ENCODE peak calls at places on chromosomes 3 and 15, in eight cellular contexts. H is CD8-positive, alpha-beta T cell; F is GM03348; A is spleen; C is stimulated activated CD4-positive, alpha-beta T cell treated with anti-CD3 and anti-CD28 coated beads, Interleukin-12 subunit alpha, Interleukin-12 subunit beta, amount 100 ng/mL, for 24 hours; V is astrocyte of the cerebellum; K is T-helper 2 cell; Z is pons. Y is an unnamed sample.

GRCh38 chr15:58501006-58501405 is 69.2 kb downstream of the LIPC start:
- DNase-seq in A (no peak), H (no peak), F (no peak), K (no peak), C (no peak), V (no peak), Z (no peak), Y (no peak)

GRCh38 chr15:41512512-41513281 is 930 bp downstream of the LTK start:
- DNase-seq in A (peak), V (no peak), K (no peak), H (no peak), Z (no peak), F (peak), C (no peak), Y (no peak)

GRCh38 chr3:31462050-31462569 is 70.6 kb upstream of the STT3B start:
- DNase-seq in Z (peak), F (no peak), C (no peak), V (no peak), H (peak), A (no peak), K (no peak), Y (no peak)

GRCh38 chr15:54500330-54500729 is 522.1 kb downstream of the UNC13C start:
- DNase-seq in C (no peak), A (no peak), K (no peak), F (no peak), H (no peak), V (no peak), Z (no peak), Y (no peak)

GRCh38 chr3:9347887-9348286 is 15.0 kb upstream of the THUMPD3 start:
- DNase-seq in C (no peak), K (no peak), Z (no peak), H (no peak), F (peak), V (peak), A (no peak), Y (peak)

GRCh38 chr3:196399485-196399945 is 32.7 kb downstream of the UBXN7 start:
- DNase-seq in C (no peak), K (no peak), A (no peak), V (peak), H (no peak), Z (no peak), F (peak), Y (no peak)

GRCh38 chr3:70738310-70738681 is 425.9 kb upstream of the MDFIC2 start:
- DNase-seq in K (no peak), Z (no peak), V (no peak), A (no peak), H (no peak), F (no peak), C (no peak), Y (no peak)

GRCh38 chr15:63990449-63990848 is 55.8 kb downstream of the DAPK2 start:
- DNase-seq in V (no peak), C (no peak), H (no peak), A (peak), F (no peak), Z (no peak), K (no peak), Y (no peak)

GRCh38 chr15:85557385-85557784 is 177.0 kb downstream of the AKAP13 start:
- DNase-seq in F (no peak), C (no peak), K (no peak), H (no peak), V (no peak), A (no peak), Z (no peak), Y (no peak)

GRCh38 chr15:84608707-84609284 is 8.0 kb downstream of the ZSCAN2 start:
- DNase-seq in K (no peak), A (no peak), H (no peak), F (no peak), Z (no peak), C (no peak), V (no peak), Y (no peak)

GRCh38 chr3:75272708-75273107 is 391.4 kb upstream of the FRG2C start:
- DNase-seq in H (no peak), A (no peak), Z (peak), V (peak), K (no peak), F (peak), C (no peak), Y (peak)

GRCh38 chr15:36106640-36107335 is 472.6 kb upstream of the CDIN1 start:
- DNase-seq in H (no peak), K (no peak), V (no peak), A (no peak), C (no peak), F (peak), Z (no peak), Y (no peak)

GRCh38 chr3:186277268-186277909 is 84.6 kb downstream of the DGKG start:
- DNase-seq in F (peak), Z (no peak), V (peak), H (no peak), C (no peak), K (no peak), A (no peak), Y (peak)

GRCh38 chr3:188270423-188270972 is 116.5 kb downstream of the LPP start:
- DNase-seq in A (no peak), F (peak), K (no peak), H (no peak), C (no peak), Z (peak), V (peak), Y (peak)

GRCh38 chr3:21237638-21238037 is 513.4 kb downstream of the ZNF385D start:
- DNase-seq in H (no peak), C (no peak), V (peak), K (no peak), F (peak), Z (no peak), A (no peak), Y (no peak)

GRCh38 chr15:69898243-69898642 is 199.5 kb downstream of the TLE3 start:
- DNase-seq in V (no peak), F (no peak), A (no peak), C (no peak), K (no peak), H (no peak), Z (no peak), Y (no peak)

GRCh38 chr15:85976986-85977385 is 102.7 kb upstream of the AGBL1 start:
- DNase-seq in C (no peak), V (no peak), F (no peak), H (no peak), Z (no peak), A (no peak), K (no peak), Y (no peak)

GRCh38 chr3:126558336-126559071 is at the start of gene C3orf22:
- DNase-seq in V (no peak), H (no peak), C (no peak), Z (no peak), A (peak), F (peak), K (no peak), Y (no peak)

GRCh38 chr15:52104532-52105004 is 8.0 kb downstream of the BCL2L10 start:
- DNase-seq in F (no peak), H (no peak), V (no peak), Z (no peak), C (no peak), K (no peak), A (no peak), Y (no peak)

GRCh38 chr3:175287361-175287963 is 428.3 kb downstream of the NAALADL2 start:
- DNase-seq in K (no peak), V (no peak), C (no peak), Z (no peak), A (no peak), F (no peak), H (no peak), Y (peak)

GRCh38 chr3:187255314-187255713 is 36.2 kb downstream of the MASP1 start:
- DNase-seq in H (no peak), F (no peak), V (no peak), A (no peak), C (no peak), K (no peak), Z (peak), Y (peak)

GRCh38 chr3:114668099-114668498 is 374.3 kb downstream of the TIGIT start:
- DNase-seq in Z (no peak), V (no peak), C (no peak), K (no peak), F (no peak), H (no peak), A (no peak), Y (no peak)

GRCh38 chr15:43538091-43538490 is 20.7 kb downstream of the MAP1A start:
- DNase-seq in C (no peak), F (no peak), K (no peak), H (no peak), Z (no peak), A (no peak), V (no peak), Y (no peak)

GRCh38 chr3:99783009-99783573 is 34.6 kb upstream of the CMSS1 start:
- DNase-seq in A (no peak), F (peak), H (no peak), K (no peak), Z (no peak), V (peak), C (no peak), Y (no peak)

GRCh38 chr3:124804875-124805274 is 74.6 kb downstream of the UMPS start:
- DNase-seq in H (no peak), V (no peak), F (no peak), A (no peak), K (no peak), C (no peak), Z (no peak), Y (no peak)

GRCh38 chr3:38003817-38004414 is 13.3 kb downstream of the VILL start:
- DNase-seq in H (no peak), C (no peak), A (peak), Z (no peak), F (no peak), K (no peak), V (no peak), Y (no peak)

GRCh38 chr3:64554086-64554920 is 133.5 kb downstream of the ADAMTS9 start:
- DNase-seq in H (no peak), F (no peak), C (no peak), A (no peak), V (no peak), K (no peak), Z (no peak), Y (no peak)

GRCh38 chr3:68973635-68974034 is 39.8 kb downstream of the EOGT start:
- DNase-seq in C (no peak), F (no peak), H (no peak), K (no peak), V (no peak), A (no peak), Z (no peak), Y (no peak)

GRCh38 chr3:184338538-184338945 is 1.1 kb downstream of the FAM131A start:
- DNase-seq in V (no peak), F (no peak), K (no peak), A (no peak), C (no peak), H (no peak), Z (peak), Y (peak)

GRCh38 chr3:11090551-11090950 is 63.7 kb upstream of the HRH1 start:
- DNase-seq in V (no peak), C (no peak), H (no peak), K (no peak), A (no peak), Z (no peak), F (no peak), Y (no peak)

GRCh38 chr15:84762840-84763572 is 14.6 kb downstream of the ZNF592 start:
- DNase-seq in F (no peak), V (no peak), C (no peak), Z (no peak), A (no peak), H (no peak), K (no peak), Y (no peak)

Y was measured in Ammon's horn.